ENCODE peak calls at places on chromosomes 16 and 17, in six cellular contexts. D is IMR-90, I is mesenchymal stem cell, Z is neuronal stem cell, L is mesendoderm, T is H9. E is an unnamed sample.

GRCh38 chr16:58196898-58197313 is 1.0 kb downstream of the CSNK2A2 start:
- DNase-seq in T (no peak), L (peak), D (peak), I (peak), Z (no peak), E (no peak)

GRCh38 chr17:30956764-30957374 is 14.0 kb upstream of the RNF135 start:
- DNase-seq in T (peak), I (peak), Z (no peak), L (peak), D (no peak), E (no peak)

GRCh38 chr16:61897657-61898056 is 138.6 kb downstream of the CDH8 start:
- DNase-seq in D (no peak), I (no peak), L (no peak), Z (no peak), T (no peak), E (no peak)

GRCh38 chr16:58128181-58128631 is 975 bp downstream of the CFAP20 start:
- DNase-seq in D (no peak), Z (no peak), L (no peak), I (no peak), T (no peak), E (no peak)

GRCh38 chr17:28712705-28713415 is 1.2 kb upstream of the PROCA1 start:
- DNase-seq in L (no peak), T (no peak), Z (no peak), D (no peak), I (no peak), E (no peak)

GRCh38 chr17:31068291-31068690 is 26.5 kb upstream of the NF1 start:
- DNase-seq in Z (no peak), T (peak), I (peak), D (peak), L (peak), E (peak)

GRCh38 chr17:41812176-41813038 is at the start of gene FKBP10:
- DNase-seq in L (peak), D (peak), Z (peak), T (peak), I (peak), E (peak)

GRCh38 chr16:28874406-28874805 is 3.9 kb upstream of the ATP2A1 start:
- DNase-seq in L (no peak), I (no peak), D (no peak), Z (no peak), T (no peak), E (no peak)

GRCh38 chr17:41919165-41919817 is 540 bp upstream of the ACLY start:
- DNase-seq in D (no peak), I (no peak), T (peak), Z (no peak), L (peak), E (no peak)

GRCh38 chr17:50205111-50205821 is 3.8 kb upstream of the COL1A1 start:
- DNase-seq in L (no peak), T (no peak), Z (no peak), I (peak), D (peak), E (no peak)

GRCh38 chr17:50203589-50204345 is 2.3 kb upstream of the COL1A1 start:
- DNase-seq in Z (no peak), D (peak), I (peak), L (no peak), T (no peak), E (no peak)

GRCh38 chr17:50205931-50206505 is 4.6 kb upstream of the COL1A1 start:
- DNase-seq in Z (no peak), D (no peak), T (no peak), L (no peak), I (no peak), E (no peak)

GRCh38 chr17:50203086-50203485 is 1.7 kb upstream of the COL1A1 start:
- DNase-seq in L (no peak), Z (no peak), I (no peak), D (peak), T (no peak), E (no peak)

DNA sequence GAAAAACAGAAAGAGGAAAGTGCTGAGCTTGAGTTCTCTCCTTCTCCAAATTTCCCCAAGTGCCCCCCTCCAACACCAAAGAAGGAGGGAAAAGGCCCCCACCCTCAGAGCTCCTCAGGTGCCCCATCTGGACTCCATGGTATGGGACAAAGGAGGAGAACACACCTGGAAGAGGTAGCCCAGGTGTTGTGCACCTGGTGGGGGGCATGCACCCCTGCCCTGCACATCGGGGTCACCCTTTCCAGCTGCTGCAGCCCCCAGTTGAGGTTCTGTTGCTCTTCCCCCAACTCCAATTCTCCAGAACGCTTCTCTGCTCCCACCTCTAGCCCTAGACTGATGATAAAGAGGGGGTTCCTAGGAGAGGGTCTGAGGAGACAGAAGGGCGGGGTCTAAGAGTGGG is 3.0 kb upstream of the COL1A1 start:
- DNase-seq in I (no peak), L (no peak), Z (no peak), T (no peak), D (no peak), E (no peak)
- H2AK5ac ChIP-seq in I (peak), L (no peak), Z (peak), T (no peak), D (peak), E (no peak)

DNA sequence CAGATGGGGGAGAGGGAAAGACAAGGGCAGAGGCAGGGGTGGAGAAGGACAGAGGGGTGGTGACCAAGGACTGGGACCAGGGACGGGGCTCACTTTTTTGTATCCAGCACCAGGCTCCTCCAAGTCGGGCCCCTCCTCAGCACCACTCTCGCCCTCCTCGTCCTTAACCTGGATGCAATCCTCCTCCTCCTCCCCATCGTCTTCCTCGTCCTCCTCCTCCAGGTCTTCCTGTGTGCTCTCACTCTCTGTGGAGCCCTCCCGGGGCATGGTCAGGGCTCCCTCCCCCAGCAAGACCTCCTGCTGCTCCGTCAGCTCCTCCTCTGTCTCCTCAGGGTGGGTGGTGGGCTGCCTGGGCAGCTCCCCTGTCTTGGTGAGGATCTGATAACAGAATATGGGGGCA is 16.8 kb downstream of the G6PC3 start:
- DNase-seq in I (no peak), L (no peak), T (peak), Z (no peak), D (no peak), E (no peak)
- H2AK5ac ChIP-seq in I (peak), L (no peak), T (no peak), Z (peak), D (peak), E (peak)

DNA sequence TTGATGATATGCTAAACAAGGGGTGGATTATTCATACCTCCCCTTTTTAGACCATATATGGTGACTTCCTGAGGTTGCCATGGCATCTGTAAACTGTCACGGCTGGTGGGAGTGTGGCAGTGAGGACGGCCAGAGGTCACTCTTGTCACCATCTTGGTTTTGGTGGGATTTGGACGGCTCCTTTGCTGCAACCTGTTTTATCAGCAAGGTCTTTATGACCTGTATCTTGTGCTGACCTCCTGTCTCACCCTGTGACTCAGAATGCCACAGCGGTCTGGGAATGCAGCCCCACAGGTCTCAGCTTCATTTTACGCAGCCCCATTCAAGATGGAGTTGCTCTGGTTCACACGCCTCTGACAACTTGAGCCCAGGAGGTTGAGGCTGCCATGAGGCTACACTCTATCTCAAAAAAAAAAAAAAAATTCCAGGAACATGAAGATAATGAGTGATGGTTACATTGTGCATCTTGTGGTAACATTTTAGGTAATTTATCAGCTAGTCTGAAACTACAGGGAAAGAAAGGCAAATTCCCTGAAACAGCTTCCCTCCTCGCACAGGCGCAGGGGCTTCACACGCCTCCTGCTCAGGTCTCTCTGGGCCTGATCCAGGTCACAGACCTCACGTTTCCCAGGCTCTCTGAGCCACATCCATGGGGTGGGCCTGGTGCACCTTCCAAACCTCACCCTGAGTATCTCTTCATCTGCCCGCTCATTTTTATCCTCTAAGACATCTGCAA is 15.3 kb upstream of the UBE2I start:
- DNase-seq in I (no peak), Z (no peak), D (no peak), L (no peak), T (no peak), E (no peak)
- H2AK5ac ChIP-seq in I (no peak), Z (no peak), D (no peak), L (no peak), T (no peak), E (no peak)

GRCh38 chr16:80680839-80681238 is 123.6 kb downstream of the CDYL2 start:
- DNase-seq in I (no peak), Z (no peak), T (no peak), D (no peak), L (no peak), E (no peak)
- H2AK5ac ChIP-seq in I (no peak), Z (no peak), T (no peak), D (no peak), L (no peak), E (no peak)

GRCh38 chr16:85371948-85372347 is 241.2 kb upstream of the GSE1 start:
- DNase-seq in Z (no peak), I (no peak), L (no peak), D (no peak), T (no peak), E (no peak)

GRCh38 chr16:85370543-85370880 is 242.6 kb upstream of the GSE1 start:
- DNase-seq in I (no peak), T (no peak), D (no peak), L (no peak), Z (no peak), E (no peak)

GRCh38 chr16:85370881-85371651 is 242.1 kb upstream of the GSE1 start:
- DNase-seq in L (no peak), T (no peak), I (peak), Z (no peak), D (no peak), E (no peak)

GRCh38 chr16:85369060-85369459 is 244.1 kb upstream of the GSE1 start:
- DNase-seq in L (no peak), T (no peak), Z (no peak), I (peak), D (no peak), E (no peak)

DNA sequence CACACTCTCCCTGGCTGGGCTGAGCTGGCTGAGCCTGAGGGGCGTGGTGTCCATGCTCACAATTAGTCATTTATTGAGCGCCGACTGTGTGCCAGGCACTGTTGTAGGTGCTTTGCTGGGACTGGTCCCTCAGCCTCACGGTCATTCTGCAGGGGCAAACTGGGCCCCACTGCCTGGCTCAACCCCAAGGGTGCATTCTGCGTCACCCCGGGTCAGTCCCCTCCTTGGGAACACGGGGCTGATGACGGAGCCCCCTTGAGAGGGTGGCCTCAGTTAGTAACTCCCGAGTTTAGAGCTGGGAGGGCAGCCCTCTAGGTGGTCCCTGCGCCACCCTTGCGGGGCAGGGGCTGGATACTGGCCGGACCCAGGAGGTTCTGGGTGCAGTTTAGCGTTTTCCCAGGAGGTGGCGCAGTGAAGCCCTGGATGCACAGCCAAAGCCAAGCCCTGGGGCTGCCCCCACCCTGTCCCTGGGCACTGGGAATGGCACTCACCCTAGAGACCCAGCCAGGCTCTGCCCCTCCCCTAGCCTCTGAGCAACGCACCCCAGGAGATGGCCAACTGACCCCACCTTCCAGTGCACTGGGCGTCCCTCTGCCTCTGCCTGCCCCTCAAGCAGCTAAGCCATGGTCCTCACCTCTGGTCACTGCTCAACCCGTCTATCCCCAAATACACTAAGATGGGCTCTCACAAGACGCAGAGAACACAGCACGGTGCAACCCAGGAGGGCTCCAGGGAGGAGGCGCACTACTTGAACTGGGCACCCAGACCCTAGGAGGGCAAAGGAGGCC is 243.2 kb upstream of the GSE1 start:
- DNase-seq in I (peak), Z (peak), T (peak), D (no peak), L (peak), E (peak)
- H2AK5ac ChIP-seq in I (peak), Z (peak), T (no peak), D (peak), L (no peak), E (no peak)

GRCh38 chr17:77387891-77388290 is 247.1 kb downstream of the SEC14L1 start:
- DNase-seq in D (no peak), T (no peak), I (no peak), L (no peak), Z (no peak), E (no peak)

GRCh38 chr17:77390870-77391269 is 250.1 kb downstream of the SEC14L1 start:
- DNase-seq in L (no peak), T (no peak), D (no peak), Z (no peak), I (no peak), E (no peak)

GRCh38 chr17:77385750-77386501 is 245.2 kb downstream of the SEC14L1 start:
- DNase-seq in I (no peak), D (no peak), Z (no peak), T (no peak), L (no peak), E (no peak)

GRCh38 chr17:77386502-77387192 is 245.9 kb downstream of the SEC14L1 start:
- DNase-seq in L (no peak), I (no peak), T (no peak), Z (no peak), D (no peak), E (no peak)

DNA sequence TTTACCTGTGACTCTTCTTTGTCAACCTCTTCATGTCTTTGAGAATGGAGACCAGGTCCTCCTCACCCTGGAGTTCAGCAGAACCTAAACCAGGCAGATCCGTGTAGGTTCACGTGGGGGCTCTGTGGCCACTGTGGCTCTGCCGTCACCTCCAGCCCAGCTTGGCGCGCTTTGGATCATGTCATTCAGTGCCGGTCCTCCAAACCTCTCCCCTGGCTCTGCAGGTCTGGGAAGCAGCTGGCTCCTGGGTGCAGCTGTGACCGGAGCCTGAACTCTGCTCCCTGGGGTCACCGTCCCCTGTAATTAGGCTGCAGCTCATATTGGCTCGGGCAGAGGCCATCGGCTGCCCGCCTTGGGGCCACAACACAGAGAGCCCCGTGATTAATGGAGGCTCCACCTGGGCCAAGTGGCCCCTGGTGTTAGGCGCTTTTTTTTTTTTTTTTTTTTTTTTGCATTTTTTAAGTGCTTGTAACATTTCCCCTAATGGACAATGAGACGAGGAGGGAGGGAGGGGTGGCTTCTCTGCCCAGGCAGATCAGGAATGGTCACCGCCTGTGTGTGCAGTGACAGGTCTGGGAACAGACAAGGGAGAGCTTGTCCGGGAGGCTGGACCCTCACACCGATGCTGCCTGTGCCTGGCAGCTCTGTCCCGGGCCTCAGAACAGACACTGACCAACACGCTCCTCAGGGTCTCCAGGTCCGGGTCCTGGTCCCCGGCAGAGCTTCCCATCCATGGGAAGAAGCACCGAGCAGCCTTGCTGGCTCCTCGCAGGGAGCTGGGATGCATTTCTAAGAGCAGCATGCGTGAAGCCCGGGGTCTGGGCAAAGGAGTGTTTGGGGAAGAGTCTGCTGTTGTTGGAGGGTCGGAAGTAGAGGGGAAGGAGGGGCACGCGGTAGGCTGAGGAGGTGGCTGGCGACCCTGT is 247.9 kb downstream of the SEC14L1 start:
- DNase-seq in I (peak), T (no peak), Z (no peak), L (no peak), D (no peak), E (no peak)
- H2AK5ac ChIP-seq in I (no peak), T (no peak), Z (peak), L (peak), D (peak), E (peak)

GRCh38 chr16:85363881-85364280 is 249.2 kb upstream of the GSE1 start:
- DNase-seq in D (no peak), T (no peak), I (peak), L (no peak), Z (no peak), E (no peak)
- H2AK5ac ChIP-seq in D (no peak), T (no peak), I (no peak), L (no peak), Z (no peak), E (no peak)

E was measured in H1.